ENCODE peak calls at places on chromosome 19, in seven cellular contexts. E, Y, T, B, A, G and I are unnamed samples.

GRCh38 chr19:11088508-11089253 is 582 bp upstream of the LDLR start:
- DNase-seq in E (no peak), G (no peak), A (no peak), Y (no peak), B (peak), T (no peak), I (no peak)

GRCh38 chr19:4570423-4570822 is 10.9 kb upstream of the SEMA6B start:
- DNase-seq in T (no peak), Y (no peak), B (no peak), A (no peak), E (no peak), G (no peak), I (no peak)

GRCh38 chr19:51361228-51361627 is 5.0 kb downstream of the ETFB start:
- DNase-seq in A (no peak), Y (no peak), E (no peak), B (no peak), T (no peak), G (no peak), I (no peak)

GRCh38 chr19:51318687-51319675 is 7.5 kb downstream of the IGLON5 start:
- DNase-seq in B (no peak), A (no peak), G (no peak), T (no peak), E (no peak), Y (no peak), I (no peak)

GRCh38 chr19:4445963-4446668 is 11.5 kb downstream of the UBXN6 start:
- DNase-seq in G (no peak), A (no peak), E (no peak), T (no peak), B (no peak), Y (no peak), I (no peak)

GRCh38 chr19:40365613-40366401 is 17.3 kb downstream of the PLD3 start:
- DNase-seq in G (no peak), T (peak), A (peak), B (peak), Y (no peak), E (peak), I (peak)

GRCh38 chr19:2478756-2479555 is 3.0 kb downstream of the GADD45B start:
- DNase-seq in T (peak), A (peak), E (peak), Y (no peak), B (peak), G (peak), I (peak)

GRCh38 chr19:7642295-7643046 is 5.6 kb downstream of the STXBP2 start:
- DNase-seq in A (no peak), B (no peak), T (no peak), E (no peak), G (no peak), Y (no peak), I (no peak)